ENCODE peak calls at places on chromosomes 12 and 14, in five cellular contexts. D is IMR-90, Z is mesenchymal stem cell, Q is neuronal stem cell, Y is trophoblast cell. E is an unnamed sample.
A peak's percentile ranks its signal among the peaks of the same experiment; 100 is the strongest.

GRCh38 chr12:113769322-113769721 is 196.8 kb downstream of the RBM19 start:
- DNase-seq in D (no peak), Z (no peak), Q (no peak), Y (no peak), E (no peak)

GRCh38 chr14:30283822-30284446 is 275.0 kb upstream of the G2E3 start:
- DNase-seq in D (peak; percentile 53), Z (peak; percentile 45), Q (no peak), Y (peak; percentile 76), E (peak; percentile 87)

GRCh38 chr12:131089526-131090253 is 136.0 kb downstream of the ADGRD1 start:
- DNase-seq in D (no peak), Z (no peak), Q (no peak), Y (no peak), E (no peak)

GRCh38 chr14:29528889-29529288 is 398.8 kb downstream of the PRKD1 start:
- DNase-seq in D (no peak), Z (no peak), Q (no peak), Y (no peak), E (no peak)

GRCh38 chr12:31728289-31728916 is 418 bp downstream of the AMN1 start:
- DNase-seq in D (no peak), Z (no peak), Q (no peak), Y (peak; percentile 48), E (no peak)

GRCh38 chr14:102893452-102893851 is 29.0 kb upstream of the AMN start:
- DNase-seq in D (peak; percentile 99), Z (peak; percentile 97), Q (no peak), Y (no peak), E (no peak)

GRCh38 chr14:36373982-36374673 is 53.7 kb upstream of the MBIP start:
- DNase-seq in D (peak; percentile 74), Z (peak; percentile 79), Q (peak; percentile 84), Y (peak; percentile 94), E (peak; percentile 94)

GRCh38 chr12:39331539-39332261 is 111.2 kb downstream of the KIF21A start:
- DNase-seq in D (no peak), Z (no peak), Q (no peak), Y (no peak), E (no peak)

GRCh38 chr12:65510584-65511050 is 232.1 kb downstream of the MSRB3 start:
- DNase-seq in D (no peak), Z (no peak), Q (peak; percentile 92), Y (no peak), E (peak; percentile 69)

GRCh38 chr12:121894633-121895032 is 6.0 kb downstream of the PSMD9 start:
- DNase-seq in D (peak; percentile 52), Z (peak; percentile 60), Q (no peak), Y (peak; percentile 52), E (peak; percentile 69)

GRCh38 chr12:106953352-106954260 is 2.1 kb upstream of the TMEM263 start:
- DNase-seq in D (peak; percentile 4), Z (no peak), Q (no peak), Y (no peak), E (no peak)

GRCh38 chr12:43318002-43318401 is 234.0 kb downstream of the ADAMTS20 start:
- DNase-seq in D (no peak), Z (no peak), Q (no peak), Y (peak; percentile 37), E (no peak)

GRCh38 chr14:101200650-101201516 is 297.4 kb upstream of the RTL1 start:
- DNase-seq in D (no peak), Z (no peak), Q (no peak), Y (no peak), E (no peak)

GRCh38 chr14:68626386-68626785 is 166.5 kb downstream of the ZFP36L1 start:
- DNase-seq in D (no peak), Z (no peak), Q (no peak), Y (peak; percentile 58), E (no peak)

GRCh38 chr14:50222061-50222613 is 9.2 kb downstream of the SOS2 start:
- DNase-seq in D (peak; percentile 18), Z (no peak), Q (no peak), Y (no peak), E (no peak)

GRCh38 chr12:108129017-108129812 is at the start of gene WSCD2:
- DNase-seq in D (no peak), Z (peak; percentile 0), Q (peak; percentile 87), Y (peak; percentile 26), E (peak; percentile 98)

GRCh38 chr14:100535287-100536131 is 51.7 kb downstream of the BEGAIN start:
- DNase-seq in D (no peak), Z (no peak), Q (no peak), Y (no peak), E (no peak)

GRCh38 chr14:84036863-84037262 is 1493.1 kb upstream of the FLRT2 start:
- DNase-seq in D (peak; percentile 42), Z (peak; percentile 81), Q (no peak), Y (no peak), E (no peak)

GRCh38 chr12:8156845-8157244 is at the start of gene ZNF705A:
- DNase-seq in D (peak; percentile 87), Z (peak; percentile 73), Q (no peak), Y (peak; percentile 56), E (peak; percentile 10)

GRCh38 chr14:103501041-103501870 is 21.4 kb downstream of the CKB start:
- DNase-seq in D (no peak), Z (no peak), Q (no peak), Y (no peak), E (no peak)

GRCh38 chr14:77086017-77086727 is 11.9 kb upstream of the CIPC start:
- DNase-seq in D (peak; percentile 54), Z (peak; percentile 85), Q (peak; percentile 40), Y (peak; percentile 97), E (peak; percentile 98)

GRCh38 chr12:3134126-3134525 is 56.9 kb downstream of the TSPAN9 start:
- DNase-seq in D (no peak), Z (no peak), Q (no peak), Y (no peak), E (no peak)

GRCh38 chr12:112980491-112981158 is 2.3 kb downstream of the OAS2 start:
- DNase-seq in D (no peak), Z (no peak), Q (no peak), Y (no peak), E (no peak)

GRCh38 chr14:59463773-59464650 is 1.2 kb downstream of the GPR135 start:
- DNase-seq in D (no peak), Z (no peak), Q (no peak), Y (no peak), E (peak; percentile 39)

GRCh38 chr12:76694369-76694768 is 69.5 kb upstream of the ZDHHC17 start:
- DNase-seq in D (no peak), Z (no peak), Q (no peak), Y (no peak), E (no peak)

GRCh38 chr12:1776139-1776975 is 44.0 kb upstream of the LRTM2 start:
- DNase-seq in D (peak; percentile 76), Z (peak; percentile 72), Q (no peak), Y (peak; percentile 94), E (peak; percentile 92)

GRCh38 chr14:99231850-99232401 is 40.1 kb downstream of the BCL11B start:
- DNase-seq in D (no peak), Z (no peak), Q (peak; percentile 61), Y (no peak), E (peak; percentile 96)

DNA sequence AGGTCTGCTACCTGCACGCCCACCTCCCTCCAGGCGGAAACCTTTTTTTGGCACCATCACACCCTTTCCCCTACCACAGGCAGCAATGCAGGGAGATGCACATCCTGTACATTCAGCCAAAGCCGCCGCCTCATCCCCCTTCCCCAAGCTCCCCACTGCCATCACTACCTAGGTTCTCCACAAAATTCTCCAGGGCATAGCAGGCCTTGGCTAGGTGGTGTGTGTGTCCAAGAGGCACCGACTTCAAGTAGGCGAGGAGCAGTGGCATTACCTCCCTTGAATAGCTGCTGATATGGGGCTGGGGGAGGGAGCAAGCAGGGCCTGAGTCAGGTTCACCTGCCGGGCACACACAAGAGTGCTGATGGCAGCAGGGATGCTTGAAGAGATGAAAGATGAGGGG is 3.6 kb downstream of the IPO4 start:
- DNase-seq in D (no peak), Z (no peak), Q (no peak), Y (no peak), E (no peak)
- H2AK5ac ChIP-seq in D (no peak overlapping the region), Z (no peak overlapping the region), Q (no peak overlapping the region), Y (no peak overlapping the region), E (no peak overlapping the region)

GRCh38 chr14:88611878-88612277 is 49.0 kb downstream of the ZC3H14 start:
- DNase-seq in D (peak; percentile 49), Z (no peak), Q (no peak), Y (no peak), E (no peak)
- H3K4me3 ChIP-seq in D (no peak overlapping the region), Z (no peak overlapping the region), Q (no peak overlapping the region), Y (no peak overlapping the region), E (no peak overlapping the region)

GRCh38 chr14:22850944-22851790 is 14.8 kb downstream of the MMP14 start:
- DNase-seq in D (peak; percentile 98), Z (peak; percentile 96), Q (no peak), Y (peak; percentile 37), E (peak; percentile 57)
- H2AK5ac ChIP-seq in D (peak overlapping the region; percentile 99), Z (peak overlapping the region; percentile 37), Q (no peak overlapping the region), Y (peak overlapping the region; percentile 11), E (no peak overlapping the region)

DNA sequence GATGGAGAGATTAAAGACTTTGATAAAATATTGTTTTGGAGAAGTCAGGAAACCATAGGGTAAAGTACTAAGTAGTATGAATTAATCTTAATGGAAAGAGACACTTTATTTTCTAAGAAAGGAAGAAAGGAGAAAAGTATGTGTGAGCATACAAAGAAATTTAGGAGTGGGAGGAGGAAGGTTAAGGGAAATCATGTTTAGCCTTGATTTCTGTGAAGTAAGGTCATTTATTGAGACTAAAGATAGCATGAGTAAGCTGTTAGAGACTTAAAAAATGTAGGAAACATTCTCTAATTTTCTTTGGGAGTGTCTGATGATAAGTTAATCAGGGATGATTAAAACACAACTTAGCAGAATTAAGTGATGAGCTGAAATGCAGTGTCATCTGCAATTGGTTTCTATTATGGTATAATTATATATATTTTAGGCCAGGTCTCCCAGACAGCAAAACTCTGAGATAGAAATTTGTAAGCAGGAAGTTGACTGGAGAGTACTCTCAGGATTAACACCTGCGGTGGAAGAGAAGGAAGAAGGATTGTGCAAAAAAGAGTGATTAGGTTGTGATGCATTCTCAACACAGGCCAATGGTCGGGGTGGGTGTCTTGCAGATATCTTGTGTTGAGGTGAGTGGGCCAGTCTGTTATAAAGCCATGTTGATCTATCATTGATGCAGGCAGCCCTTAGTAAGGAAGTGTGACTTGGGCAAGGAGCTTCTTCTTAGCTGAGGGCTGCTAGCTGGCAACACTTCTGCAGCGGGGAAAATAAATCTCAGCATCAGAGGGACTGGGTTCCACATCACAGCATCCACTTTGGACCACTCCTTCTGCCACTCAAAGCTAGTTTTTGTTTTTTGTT is 256.2 kb downstream of the AEBP2 start:
- DNase-seq in D (peak; percentile 16), Z (no peak), Q (no peak), Y (no peak), E (no peak)
- H3K4me3 ChIP-seq in D (no peak overlapping the region), Z (no peak overlapping the region), Q (no peak overlapping the region), Y (no peak overlapping the region), E (no peak overlapping the region)

DNA sequence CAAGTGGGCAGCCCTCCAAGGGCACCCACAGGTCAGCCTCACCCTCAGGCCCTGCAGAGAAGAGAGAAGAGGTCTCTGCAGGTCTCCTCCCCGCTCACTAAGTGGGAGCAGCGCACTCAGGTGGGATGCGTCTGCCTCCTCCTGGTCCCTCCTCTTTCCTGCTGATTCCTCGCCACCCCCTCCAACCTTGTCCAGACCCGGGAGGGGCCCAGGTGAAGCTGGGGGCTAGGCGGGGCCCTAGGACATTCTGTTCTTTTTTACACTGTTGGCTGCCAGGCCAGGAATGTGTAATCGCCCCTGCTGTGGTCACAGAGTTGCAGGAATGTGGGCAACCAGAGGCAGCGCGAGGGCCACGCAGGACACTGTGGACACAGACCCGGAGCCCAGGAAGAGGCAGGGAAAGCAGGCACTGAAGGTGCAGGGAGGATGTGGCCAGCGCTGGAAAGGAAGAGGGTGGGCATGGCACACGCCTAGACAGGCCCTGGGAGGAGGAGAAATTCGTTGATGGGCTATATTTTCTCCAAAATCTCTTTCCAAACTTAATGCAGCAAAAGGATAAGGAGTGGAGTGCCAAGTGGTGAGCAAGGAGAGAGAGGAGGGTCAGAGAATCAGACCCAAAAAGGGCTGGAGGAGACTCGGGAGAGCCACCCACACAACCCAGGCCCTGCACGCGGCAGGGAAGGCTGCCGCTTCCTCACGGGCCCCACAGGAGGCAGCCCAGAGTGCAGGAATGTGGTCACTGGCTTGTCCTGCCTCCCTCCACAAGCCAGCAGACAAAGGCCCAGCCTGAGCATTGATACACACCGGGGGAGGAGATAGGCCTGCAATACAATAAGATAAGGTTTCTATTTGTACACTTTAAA is 947 bp upstream of the SCNN1A start:
- DNase-seq in D (peak; percentile 64), Z (peak; percentile 56), Q (no peak), Y (peak; percentile 57), E (peak; percentile 92)
- H2AK5ac ChIP-seq in D (peak overlapping the region; percentile 80), Z (peak overlapping the region; percentile 75), Q (peak overlapping the region; percentile 54), Y (no peak overlapping the region), E (peak overlapping the region; percentile 64)